ENCODE peak calls at places on chromosomes 1 and 21, in four cellular contexts. L is hepatocyte, T is AG08396, X is NCI-H1105 treated with DMSO at 0.1 percent for 48 hours. G is an unnamed sample.
A peak's percentile ranks its signal among the peaks of the same experiment; 100 is the strongest.

GRCh38 chr1:203526572-203526971 is 32.6 kb downstream of the OPTC start:
- DNase-seq in L (peak; percentile 40), T (no peak), X (no peak), G (no peak)

GRCh38 chr1:23910553-23911246 is 2.5 kb downstream of the CNR2 start:
- DNase-seq in X (no peak), L (no peak), T (no peak), G (no peak)

GRCh38 chr21:18832081-18832670 is 428.6 kb upstream of the TMPRSS15 start:
- DNase-seq in L (no peak), X (peak; percentile 75), T (no peak), G (no peak)

GRCh38 chr1:236176337-236177336 is 34.3 kb downstream of the GPR137B start:
- DNase-seq in T (no peak), L (no peak), X (no peak), G (peak; percentile 63)

GRCh38 chr1:22626219-22626902 is 10.1 kb upstream of the C1QA start:
- DNase-seq in X (no peak), T (no peak), L (no peak), G (no peak)

GRCh38 chr1:2382621-2383361 is 8.6 kb downstream of the MORN1 start:
- DNase-seq in T (peak; percentile 78), X (no peak), L (peak; percentile 67), G (no peak)

GRCh38 chr1:9476790-9477463 is 62.3 kb upstream of the SLC25A33 start:
- DNase-seq in X (no peak), L (no peak), T (no peak), G (peak; percentile 67)

GRCh38 chr1:15039901-15040300 is 113.6 kb upstream of the TMEM51 start:
- DNase-seq in L (no peak), X (no peak), T (no peak), G (no peak)

GRCh38 chr1:154479764-154480421 is 22.1 kb upstream of the TDRD10 start:
- DNase-seq in X (peak; percentile 81), L (peak; percentile 87), T (peak; percentile 87), G (peak; percentile 18)

GRCh38 chr1:8746554-8746953 is 70.9 kb downstream of the RERE start:
- DNase-seq in X (no peak), T (no peak), L (no peak), G (no peak)

GRCh38 chr1:7755448-7755847 is 15.6 kb upstream of the VAMP3 start:
- DNase-seq in X (no peak), T (no peak), L (no peak), G (no peak)

GRCh38 chr1:19178734-19179398 is 31.2 kb downstream of the UBR4 start:
- DNase-seq in L (no peak), X (no peak), T (no peak), G (no peak)

GRCh38 chr1:185337221-185337620 is 20.2 kb upstream of the IVNS1ABP start:
- DNase-seq in T (no peak), X (no peak), L (no peak), G (no peak)

GRCh38 chr1:43622901-43623780 is 26.8 kb upstream of the KDM4A start:
- DNase-seq in T (no peak), L (no peak), X (no peak), G (no peak)

GRCh38 chr1:229781453-229781852 is 155.4 kb downstream of the URB2 start:
- DNase-seq in X (peak; percentile 35), T (no peak), L (peak; percentile 37), G (no peak)

GRCh38 chr1:93114403-93114802 is 35.3 kb downstream of the MTF2 start:
- DNase-seq in L (no peak), X (no peak), T (no peak), G (no peak)

GRCh38 chr1:7644906-7645750 is 126.0 kb upstream of the VAMP3 start:
- DNase-seq in X (peak; percentile 91), T (no peak), L (no peak), G (peak; percentile 22)

G was measured in epithelial cell of proximal tubule.